ENCODE peak calls at places on chromosome 11, in ten cellular contexts. Z is H9, D is fibroblast of lung, Q is DND-41, V is neural progenitor cell, T is IMR-90, G is MM.1S, M is H1, J is GM12878, F is astrocyte. U is an unnamed sample.

GRCh38 chr11:100574894-100575769 is 112.0 kb upstream of the ARHGAP42 start:
- DNase-seq in T (peak; percentile 59), F (no peak), J (no peak), V (no peak), D (peak; percentile 34), Z (no peak), Q (no peak), M (no peak), G (peak; percentile 23), U (no peak)

GRCh38 chr11:3126207-3126865 is 38.8 kb downstream of the OSBPL5 start:
- DNase-seq in J (no peak), V (no peak), Q (no peak), Z (no peak), M (no peak), T (no peak), D (no peak), G (no peak), F (no peak), U (peak; percentile 94)

GRCh38 chr11:25349537-25349936 is 852.7 kb downstream of the LUZP2 start:
- DNase-seq in Q (no peak), F (no peak), Z (no peak), M (no peak), G (no peak), V (no peak), J (no peak), T (no peak), D (no peak), U (no peak)

GRCh38 chr11:111603633-111604130 is 1.4 kb downstream of the SIK2 start:
- DNase-seq in F (no peak), Z (no peak), M (no peak), G (no peak), Q (no peak), J (no peak), D (no peak), V (no peak), T (no peak), U (no peak)

GRCh38 chr11:101914349-101914736 is 467 bp upstream of the CEP126 start:
- DNase-seq in Q (no peak), V (peak; percentile 11), F (peak; percentile 25), D (peak; percentile 49), G (no peak), J (no peak), T (peak; percentile 49), M (no peak), Z (no peak), U (no peak)

GRCh38 chr11:104573431-104573830 is 324.8 kb downstream of the CASP12 start:
- DNase-seq in Q (no peak), V (no peak), D (peak; percentile 43), M (no peak), G (no peak), F (peak; percentile 36), T (peak; percentile 77), J (no peak), Z (no peak), U (no peak)

GRCh38 chr11:121762820-121763219 is 310.1 kb upstream of the SORL1-AS1 start:
- DNase-seq in D (peak; percentile 63), Q (no peak), Z (peak; percentile 43), T (peak; percentile 52), F (peak; percentile 42), G (no peak), V (peak; percentile 33), M (no peak), J (no peak), U (no peak)

GRCh38 chr11:68601147-68601546 is 83.2 kb upstream of the GAL start:
- DNase-seq in F (no peak), T (no peak), D (no peak), J (no peak), M (no peak), Q (no peak), G (no peak), Z (no peak), V (no peak), U (no peak)

GRCh38 chr11:3808846-3809623 is 675 bp downstream of the PGAP2 start:
- DNase-seq in G (peak; percentile 86), F (peak; percentile 17), M (no peak), D (peak; percentile 43), Z (peak; percentile 51), T (peak; percentile 41), J (peak; percentile 41), V (peak; percentile 27), Q (peak; percentile 30), U (peak; percentile 68)

GRCh38 chr11:114251797-114252327 is 44.3 kb upstream of the NNMT start:
- DNase-seq in J (no peak), G (no peak), F (no peak), Q (no peak), D (no peak), M (no peak), T (no peak), Z (peak; percentile 61), V (peak; percentile 41), U (no peak)

DNA sequence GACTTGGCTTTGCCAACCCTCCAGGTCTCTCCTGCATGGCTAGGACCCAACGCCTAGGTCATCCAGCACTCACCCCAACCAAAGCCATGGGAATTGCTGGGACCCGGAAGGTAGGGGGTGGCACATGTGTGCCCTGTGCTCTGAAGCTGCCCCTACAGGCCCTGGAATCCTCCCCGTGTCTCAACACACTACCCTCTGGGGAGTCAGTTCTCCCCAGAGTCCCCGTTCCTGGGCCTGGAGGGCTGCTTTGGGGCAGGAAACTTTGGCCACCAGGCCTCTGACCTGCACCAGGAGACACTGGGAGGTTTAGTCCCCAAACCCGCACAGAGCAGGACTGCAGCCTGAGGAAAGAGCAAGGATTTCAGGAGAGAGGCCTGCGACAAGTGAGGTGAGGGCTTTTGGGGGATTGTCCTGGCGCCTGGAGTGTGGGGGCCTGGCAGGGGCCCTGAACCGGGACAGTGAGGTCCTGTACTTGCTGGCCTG is 495 bp upstream of the IFITM1 start:
- DNase-seq in D (no peak), F (no peak), G (no peak), Z (no peak), Q (no peak), V (no peak), T (no peak), M (no peak), J (no peak), U (no peak)
- H3K9ac ChIP-seq in D (peak overlapping the region; percentile 7), F (no peak overlapping the region), G (no peak overlapping the region), Z (no peak overlapping the region), Q (peak overlapping the region; percentile 72), V (no peak overlapping the region), T (peak overlapping the region; percentile 48), M (no peak overlapping the region), J (peak overlapping the region; percentile 99), U (peak overlapping the region; percentile 68)

GRCh38 chr11:72789493-72790131 is 4.2 kb downstream of the STARD10 start:
- DNase-seq in Z (no peak), T (peak; percentile 52), V (peak; percentile 0), D (peak; percentile 72), Q (no peak), M (no peak), G (no peak), J (no peak), F (peak; percentile 61), U (no peak)
- H3K4me1 ChIP-seq in Z (peaks cover 3% of the 10 kb centered on the region), T (peaks cover 13% of the 10 kb centered on the region), V (peaks cover 18% of the 10 kb centered on the region), D (peaks cover 14% of the 10 kb centered on the region), Q (peaks cover 21% of the 10 kb centered on the region), M (peaks cover 3% of the 10 kb centered on the region), G (peaks cover 11% of the 10 kb centered on the region), J (peaks cover 33% of the 10 kb centered on the region), F (peaks cover 26% of the 10 kb centered on the region), U (peaks cover 26% of the 10 kb centered on the region)

DNA sequence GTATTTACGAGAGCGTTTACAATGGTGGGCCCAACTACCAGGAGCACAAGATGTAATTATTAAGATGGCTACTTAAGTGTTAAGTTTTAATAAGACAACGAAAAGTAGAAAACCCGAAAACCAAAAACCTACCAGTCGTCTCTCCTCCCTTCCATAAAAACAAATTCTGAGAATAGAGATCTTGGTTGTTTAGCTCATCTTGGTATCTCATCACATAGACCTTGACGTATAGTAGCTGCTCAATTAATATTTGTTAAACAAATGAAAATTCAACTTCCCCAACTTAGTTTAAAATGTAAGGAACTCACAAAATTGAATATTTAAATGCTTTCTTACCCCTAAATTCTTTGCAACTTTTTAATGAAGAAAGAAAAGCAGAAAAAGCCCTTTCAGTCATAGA is 669 bp downstream of the KDM4D start:
- DNase-seq in J (no peak), T (no peak), G (no peak), Z (no peak), Q (no peak), V (no peak), M (no peak), D (no peak), F (no peak), U (no peak)
- H3K9ac ChIP-seq in J (peak overlapping the region; percentile 88), T (peak overlapping the region; percentile 95), G (peak overlapping the region; percentile 88), Z (peak overlapping the region; percentile 74), Q (peak overlapping the region; percentile 86), V (peak overlapping the region; percentile 83), M (no peak overlapping the region), D (no peak overlapping the region), F (peak overlapping the region; percentile 98), U (peak overlapping the region; percentile 46)

DNA sequence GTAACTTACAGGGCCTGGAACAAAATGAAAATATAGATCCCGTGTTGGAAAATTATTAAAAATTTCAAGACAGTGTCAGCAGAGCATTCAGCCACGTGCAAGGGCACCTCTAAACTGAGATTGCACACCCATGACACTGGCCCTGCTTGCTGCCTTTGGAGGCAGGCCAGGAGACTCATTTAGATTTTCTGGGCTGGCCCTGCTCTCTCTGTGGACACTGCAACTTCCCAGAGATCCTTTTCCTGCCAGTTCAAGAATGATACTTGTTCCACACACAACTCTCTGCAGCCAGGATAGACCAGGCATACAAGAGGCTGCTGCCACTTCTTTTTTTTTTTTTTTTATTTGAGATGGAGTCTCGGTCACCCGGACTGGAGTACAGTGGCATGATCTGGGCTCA is 56.7 kb upstream of the PTPRJ start:
- DNase-seq in D (peak; percentile 48), Z (no peak), J (no peak), M (no peak), F (no peak), V (no peak), T (peak; percentile 51), Q (no peak), G (no peak), U (no peak)
- H3K4me1 ChIP-seq in D (peaks cover 16% of the 10 kb centered on the region), Z (no peaks in the 10 kb centered on the region), J (peaks cover 20% of the 10 kb centered on the region), M (peaks cover 2% of the 10 kb centered on the region), F (peaks cover 18% of the 10 kb centered on the region), V (peaks cover 7% of the 10 kb centered on the region), T (peaks cover 13% of the 10 kb centered on the region), Q (peaks cover 31% of the 10 kb centered on the region), G (peaks cover 23% of the 10 kb centered on the region), U (no peaks in the 10 kb centered on the region)

GRCh38 chr11:9568854-9569587 is 4.4 kb upstream of the WEE1 start:
- DNase-seq in D (peak; percentile 91), F (peak; percentile 91), J (no peak), T (peak; percentile 89), Z (peak; percentile 71), Q (no peak), G (peak; percentile 42), V (peak; percentile 14), M (no peak), U (peak; percentile 94)

GRCh38 chr11:9567401-9567800 is 6.1 kb upstream of the WEE1 start:
- DNase-seq in Q (no peak), Z (no peak), V (no peak), M (no peak), J (no peak), D (no peak), G (no peak), F (no peak), T (no peak), U (no peak)

GRCh38 chr11:9565822-9566560 is 7.5 kb upstream of the WEE1 start:
- DNase-seq in T (peak; percentile 100), G (peak; percentile 74), Z (peak; percentile 89), D (peak; percentile 100), M (peak; percentile 60), F (peak; percentile 100), Q (no peak), V (peak; percentile 90), J (peak; percentile 84), U (peak; percentile 61)

GRCh38 chr11:9568161-9568853 is 5.2 kb upstream of the WEE1 start:
- DNase-seq in M (no peak), D (no peak), Z (no peak), F (no peak), Q (no peak), T (peak; percentile 28), G (no peak), J (no peak), V (no peak), U (no peak)

GRCh38 chr11:9566561-9567063 is 6.9 kb upstream of the WEE1 start:
- DNase-seq in Z (no peak), M (no peak), F (peak; percentile 85), V (no peak), D (peak; percentile 87), T (peak; percentile 88), Q (no peak), G (no peak), J (no peak), U (no peak)
- H3K9ac ChIP-seq in Z (no peak overlapping the region), M (no peak overlapping the region), F (peak overlapping the region; percentile 83), V (no peak overlapping the region), D (peak overlapping the region; percentile 49), T (peak overlapping the region; percentile 38), Q (no peak overlapping the region), G (peak overlapping the region; percentile 1), J (no peak overlapping the region), U (peak overlapping the region; percentile 62)

U was measured in colonic mucosa.